ENCODE peak calls at places on chromosomes 4 and X, in eight cellular contexts. One of them, this sample, is unnamed.

GRCh38 chr4:22391548-22391947 is 124.3 kb downstream of the ADGRA3 start:
- DNase-seq in fibroblast of the aortic adventitia: peak; percentile 56
- DNase-seq in A549: no peak
- DNase-seq in endothelial cell of umbilical vein: no peak
- DNase-seq in Panc1: no peak
- DNase-seq in AG04449: peak; percentile 33
- DNase-seq in lower lobe of right lung: no peak
- DNase-seq in GM20000: no peak
- DNase-seq in this sample: no peak

GRCh38 chrX:96685205-96686099 is 810 bp downstream of the DIAPH2 start:
- DNase-seq in Panc1: no peak
- DNase-seq in fibroblast of the aortic adventitia: peak; percentile 55
- DNase-seq in AG04449: no peak
- DNase-seq in A549: no peak
- DNase-seq in GM20000: peak; percentile 19
- DNase-seq in endothelial cell of umbilical vein: peak; percentile 63
- DNase-seq in lower lobe of right lung: peak; percentile 54
- DNase-seq in this sample: peak; percentile 59

GRCh38 chrX:26470946-26471345 is 255.0 kb downstream of the MAGEB5 start:
- DNase-seq in A549: no peak
- DNase-seq in fibroblast of the aortic adventitia: no peak
- DNase-seq in Panc1: no peak
- DNase-seq in endothelial cell of umbilical vein: no peak
- DNase-seq in lower lobe of right lung: no peak
- DNase-seq in AG04449: no peak
- DNase-seq in GM20000: no peak
- DNase-seq in this sample: no peak

GRCh38 chr4:40826821-40827220 is 77.1 kb downstream of the NSUN7 start:
- DNase-seq in fibroblast of the aortic adventitia: no peak
- DNase-seq in GM20000: no peak
- DNase-seq in A549: no peak
- DNase-seq in AG04449: no peak
- DNase-seq in endothelial cell of umbilical vein: no peak
- DNase-seq in Panc1: no peak
- DNase-seq in lower lobe of right lung: no peak
- DNase-seq in this sample: no peak

GRCh38 chrX:28278236-28278635 is 297.0 kb upstream of the DCAF8L1 start:
- DNase-seq in Panc1: no peak
- DNase-seq in A549: no peak
- DNase-seq in AG04449: no peak
- DNase-seq in lower lobe of right lung: no peak
- DNase-seq in fibroblast of the aortic adventitia: no peak
- DNase-seq in endothelial cell of umbilical vein: peak; percentile 88
- DNase-seq in GM20000: no peak
- DNase-seq in this sample: no peak

GRCh38 chr4:189202869-189203271 is 737.8 kb upstream of the FRG1 start:
- DNase-seq in lower lobe of right lung: no peak
- DNase-seq in GM20000: no peak
- DNase-seq in A549: no peak
- DNase-seq in fibroblast of the aortic adventitia: no peak
- DNase-seq in Panc1: no peak
- DNase-seq in endothelial cell of umbilical vein: no peak
- DNase-seq in AG04449: peak; percentile 34
- DNase-seq in this sample: no peak

GRCh38 chrX:39480966-39481365 is 616.8 kb downstream of the BCOR start:
- DNase-seq in A549: no peak
- DNase-seq in Panc1: no peak
- DNase-seq in GM20000: no peak
- DNase-seq in fibroblast of the aortic adventitia: peak; percentile 2
- DNase-seq in AG04449: no peak
- DNase-seq in lower lobe of right lung: no peak
- DNase-seq in endothelial cell of umbilical vein: no peak
- DNase-seq in this sample: no peak

GRCh38 chr4:55468724-55469123 is 73.0 kb downstream of the TMEM165 start:
- DNase-seq in lower lobe of right lung: no peak
- DNase-seq in Panc1: peak; percentile 13
- DNase-seq in GM20000: no peak
- DNase-seq in endothelial cell of umbilical vein: peak; percentile 11
- DNase-seq in AG04449: no peak
- DNase-seq in fibroblast of the aortic adventitia: peak; percentile 33
- DNase-seq in A549: no peak
- DNase-seq in this sample: no peak

GRCh38 chr4:90095000-90095399 is 32.2 kb upstream of the CCSER1 start:
- DNase-seq in GM20000: no peak
- DNase-seq in endothelial cell of umbilical vein: no peak
- DNase-seq in fibroblast of the aortic adventitia: no peak
- DNase-seq in A549: no peak
- DNase-seq in AG04449: no peak
- DNase-seq in Panc1: no peak
- DNase-seq in lower lobe of right lung: no peak
- DNase-seq in this sample: no peak

DNA sequence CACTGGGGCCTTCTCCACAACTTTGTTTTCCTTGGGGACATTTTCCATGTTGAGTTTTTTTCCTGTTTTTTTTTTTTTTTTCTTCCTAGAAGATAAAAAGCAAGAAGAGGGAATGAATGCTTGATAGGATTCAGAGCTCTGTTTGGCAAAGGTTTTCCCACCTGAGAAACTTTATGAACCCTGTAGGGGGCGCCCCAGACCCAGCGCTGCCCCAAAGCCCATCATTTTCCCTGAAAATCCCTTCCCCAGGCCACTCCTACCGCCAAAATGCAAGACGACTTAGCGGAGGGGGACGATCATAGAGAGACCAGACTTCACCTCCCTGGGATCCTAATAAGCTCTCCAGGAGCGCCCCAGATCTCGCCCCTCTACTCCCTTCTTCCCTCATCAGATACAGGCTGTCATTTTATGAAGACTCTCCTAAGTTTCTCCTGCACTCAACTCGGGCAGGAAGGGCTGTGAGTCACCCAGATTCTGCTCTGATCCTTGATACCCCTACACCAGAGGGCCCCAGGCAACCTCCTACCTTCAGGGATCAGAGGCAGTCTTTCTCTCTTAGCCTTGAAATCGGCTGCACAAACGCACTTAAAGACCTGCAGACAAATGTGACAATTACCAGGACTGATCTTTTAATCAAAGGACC is 1.4 kb downstream of the BEX5 start:
- DNase-seq in A549: no peak
- DNase-seq in lower lobe of right lung: no peak
- DNase-seq in GM20000: no peak
- DNase-seq in fibroblast of the aortic adventitia: no peak
- DNase-seq in endothelial cell of umbilical vein: no peak
- DNase-seq in AG04449: no peak
- DNase-seq in Panc1: no peak
- DNase-seq in this sample: no peak
- TF ChIP-seq CTCF in A549: no peak
- TF ChIP-seq CTCF in lower lobe of right lung: peak; percentile 21
- TF ChIP-seq CTCF in GM20000: no peak
- TF ChIP-seq CTCF in fibroblast of the aortic adventitia: no peak
- TF ChIP-seq CTCF in endothelial cell of umbilical vein: no peak
- TF ChIP-seq CTCF in AG04449: no peak
- TF ChIP-seq CTCF in Panc1: peak; percentile 75
- TF ChIP-seq CTCF in this sample: peak; percentile 41

GRCh38 chr4:166318810-166319525 is 445.9 kb downstream of the TLL1 start:
- DNase-seq in fibroblast of the aortic adventitia: peak; percentile 72
- DNase-seq in AG04449: peak; percentile 78
- DNase-seq in A549: no peak
- DNase-seq in GM20000: no peak
- DNase-seq in endothelial cell of umbilical vein: no peak
- DNase-seq in lower lobe of right lung: no peak
- DNase-seq in Panc1: no peak
- DNase-seq in this sample: no peak

GRCh38 chr4:166323250-166323649 is 450.2 kb downstream of the TLL1 start:
- DNase-seq in A549: no peak
- DNase-seq in AG04449: no peak
- DNase-seq in GM20000: no peak
- DNase-seq in Panc1: no peak
- DNase-seq in lower lobe of right lung: no peak
- DNase-seq in endothelial cell of umbilical vein: no peak
- DNase-seq in fibroblast of the aortic adventitia: no peak
- DNase-seq in this sample: no peak

DNA sequence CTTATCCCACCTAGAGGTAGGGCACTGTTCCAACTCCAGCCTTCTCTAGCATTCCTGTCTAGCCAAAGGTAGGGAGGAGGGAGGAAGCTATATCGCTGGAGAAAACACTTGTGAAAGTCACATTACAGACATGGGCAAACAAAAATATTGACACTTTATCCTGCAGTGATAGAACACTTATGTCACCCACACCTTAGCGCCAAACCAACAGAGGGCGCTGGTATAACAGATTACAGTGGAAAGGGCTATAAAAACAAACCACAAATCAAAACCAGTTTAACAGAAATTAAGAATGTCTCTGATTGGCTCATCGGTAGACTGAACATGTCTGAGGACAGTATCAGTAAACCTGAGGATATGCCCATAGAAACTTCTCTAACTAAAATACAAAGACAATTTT is 451.3 kb downstream of the TLL1 start:
- DNase-seq in GM20000: no peak
- DNase-seq in endothelial cell of umbilical vein: peak; percentile 6
- DNase-seq in fibroblast of the aortic adventitia: peak; percentile 33
- DNase-seq in lower lobe of right lung: no peak
- DNase-seq in Panc1: no peak
- DNase-seq in AG04449: no peak
- DNase-seq in A549: no peak
- DNase-seq in this sample: no peak
- TF ChIP-seq CTCF in GM20000: peak; percentile 38
- TF ChIP-seq CTCF in endothelial cell of umbilical vein: peak; percentile 34
- TF ChIP-seq CTCF in fibroblast of the aortic adventitia: peak; percentile 38
- TF ChIP-seq CTCF in lower lobe of right lung: no peak
- TF ChIP-seq CTCF in Panc1: peak; percentile 52
- TF ChIP-seq CTCF in AG04449: no peak
- TF ChIP-seq CTCF in A549: no peak
- TF ChIP-seq CTCF in this sample: peak; percentile 49

DNA sequence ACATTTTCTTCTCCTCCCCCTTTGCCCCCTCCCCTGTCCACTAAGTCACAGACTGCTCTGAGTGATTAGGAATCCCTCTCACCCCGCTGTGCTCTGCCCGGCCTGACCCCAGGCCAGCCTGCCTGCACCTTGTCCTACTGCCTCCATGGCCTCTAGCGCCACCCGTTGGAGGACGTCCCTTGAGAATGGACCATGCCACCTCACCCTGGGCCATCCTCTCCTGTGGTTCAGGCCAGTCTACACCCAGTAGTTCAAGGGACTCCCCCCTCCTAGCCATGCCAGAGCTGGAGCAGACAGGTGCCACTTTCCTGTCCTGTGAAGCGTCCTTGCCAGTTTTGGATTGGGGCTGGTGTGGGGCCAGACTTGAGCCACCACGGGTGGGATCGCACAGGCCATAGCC is 9.7 kb upstream of the IRAK1 start:
- DNase-seq in AG04449: no peak
- DNase-seq in A549: no peak
- DNase-seq in GM20000: no peak
- DNase-seq in endothelial cell of umbilical vein: no peak
- DNase-seq in Panc1: no peak
- DNase-seq in fibroblast of the aortic adventitia: no peak
- DNase-seq in lower lobe of right lung: no peak
- DNase-seq in this sample: no peak
- TF ChIP-seq CTCF in AG04449: no peak
- TF ChIP-seq CTCF in A549: no peak
- TF ChIP-seq CTCF in GM20000: no peak
- TF ChIP-seq CTCF in endothelial cell of umbilical vein: no peak
- TF ChIP-seq CTCF in Panc1: no peak
- TF ChIP-seq CTCF in fibroblast of the aortic adventitia: no peak
- TF ChIP-seq CTCF in lower lobe of right lung: no peak
- TF ChIP-seq CTCF in this sample: no peak

GRCh38 chr4:84258905-84259830 is 239.9 kb downstream of the NKX6-1 start:
- DNase-seq in Panc1: peak; percentile 10
- DNase-seq in lower lobe of right lung: no peak
- DNase-seq in endothelial cell of umbilical vein: peak; percentile 7
- DNase-seq in AG04449: no peak
- DNase-seq in GM20000: no peak
- DNase-seq in A549: peak; percentile 1
- DNase-seq in fibroblast of the aortic adventitia: peak; percentile 43
- DNase-seq in this sample: peak; percentile 39
- TF ChIP-seq CTCF in Panc1: peak; percentile 68
- TF ChIP-seq CTCF in lower lobe of right lung: peak; percentile 49
- TF ChIP-seq CTCF in endothelial cell of umbilical vein: peak; percentile 46
- TF ChIP-seq CTCF in AG04449: peak; percentile 59
- TF ChIP-seq CTCF in GM20000: peak; percentile 30
- TF ChIP-seq CTCF in A549: no peak
- TF ChIP-seq CTCF in fibroblast of the aortic adventitia: peak; percentile 75
- TF ChIP-seq CTCF in this sample: peak; percentile 69

DNA sequence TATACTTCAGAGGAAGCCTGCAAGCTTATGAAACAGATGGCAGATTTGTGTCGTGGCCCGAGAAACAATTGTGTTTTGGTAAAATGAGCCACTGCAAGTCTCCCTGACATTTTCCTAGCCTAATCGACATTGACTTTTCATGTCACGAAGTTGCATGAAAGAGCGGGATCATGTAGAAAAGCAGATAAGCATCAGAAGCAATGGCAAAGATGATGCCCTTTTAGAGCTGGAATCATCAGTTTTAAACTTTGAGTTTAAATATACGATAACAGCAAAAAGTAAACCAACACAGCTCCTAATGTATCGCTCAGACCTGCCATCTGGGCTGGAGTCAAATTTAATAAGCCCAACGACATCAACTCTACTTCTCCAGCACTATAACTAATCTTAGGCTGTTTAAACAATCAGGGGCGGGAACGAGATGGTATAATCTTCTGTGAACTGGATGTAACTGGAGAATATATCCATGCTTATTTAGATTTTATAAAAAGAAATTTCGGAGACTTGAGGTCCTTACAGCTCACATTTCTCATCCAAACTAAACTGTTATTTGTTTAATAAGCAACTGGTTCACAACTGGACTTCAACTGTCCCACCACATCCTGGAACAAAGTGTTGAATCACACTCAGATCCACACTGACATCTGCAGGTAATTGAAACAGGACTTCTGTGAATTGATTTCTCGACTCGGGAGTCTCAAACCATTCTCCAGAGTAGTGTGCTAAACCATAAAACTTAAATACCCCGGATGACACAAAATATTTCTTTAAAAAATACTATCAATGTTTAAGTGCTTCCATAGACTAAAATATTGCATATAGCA is 95.1 kb upstream of the PLAC1 start:
- DNase-seq in GM20000: no peak
- DNase-seq in Panc1: peak; percentile 42
- DNase-seq in endothelial cell of umbilical vein: peak; percentile 53
- DNase-seq in AG04449: no peak
- DNase-seq in A549: peak; percentile 29
- DNase-seq in fibroblast of the aortic adventitia: peak; percentile 74
- DNase-seq in lower lobe of right lung: no peak
- DNase-seq in this sample: no peak
- TF ChIP-seq CTCF in GM20000: no peak
- TF ChIP-seq CTCF in Panc1: peak; percentile 52
- TF ChIP-seq CTCF in endothelial cell of umbilical vein: peak; percentile 5
- TF ChIP-seq CTCF in AG04449: peak; percentile 27
- TF ChIP-seq CTCF in A549: peak; percentile 68
- TF ChIP-seq CTCF in fibroblast of the aortic adventitia: peak; percentile 43
- TF ChIP-seq CTCF in lower lobe of right lung: no peak
- TF ChIP-seq CTCF in this sample: no peak

GRCh38 chrX:139949703-139950102 is 15.6 kb downstream of the CXorf66 start:
- DNase-seq in lower lobe of right lung: no peak
- DNase-seq in GM20000: no peak
- DNase-seq in AG04449: no peak
- DNase-seq in A549: no peak
- DNase-seq in fibroblast of the aortic adventitia: no peak
- DNase-seq in endothelial cell of umbilical vein: no peak
- DNase-seq in Panc1: no peak
- DNase-seq in this sample: no peak
- TF ChIP-seq CTCF in lower lobe of right lung: no peak
- TF ChIP-seq CTCF in GM20000: no peak
- TF ChIP-seq CTCF in AG04449: no peak
- TF ChIP-seq CTCF in A549: no peak
- TF ChIP-seq CTCF in fibroblast of the aortic adventitia: no peak
- TF ChIP-seq CTCF in endothelial cell of umbilical vein: no peak
- TF ChIP-seq CTCF in Panc1: no peak
- TF ChIP-seq CTCF in this sample: no peak